ENCODE peak calls at places on chromosomes 2 and 18, in four cellular contexts. One of them, this sample, is unnamed.

GRCh38 chr18:50114448-50114847 is 80.5 kb downstream of the MYO5B start:
- DNase-seq in stomach: no peak
- DNase-seq in glutamatergic neuron: no peak
- DNase-seq in lung: no peak
- DNase-seq in this sample: no peak

GRCh38 chr2:236117396-236117795 is 50.8 kb downstream of the GBX2 start:
- DNase-seq in stomach: no peak
- DNase-seq in lung: no peak
- DNase-seq in glutamatergic neuron: no peak
- DNase-seq in this sample: no peak

GRCh38 chr2:1556776-1557466 is 143.7 kb downstream of the TPO start:
- DNase-seq in stomach: no peak
- DNase-seq in glutamatergic neuron: no peak
- DNase-seq in lung: no peak
- DNase-seq in this sample: no peak

GRCh38 chr2:99559075-99559662 is 69.4 kb upstream of the REV1 start:
- DNase-seq in stomach: peak; percentile 88
- DNase-seq in lung: peak; percentile 88
- DNase-seq in glutamatergic neuron: peak; percentile 94
- DNase-seq in this sample: peak; percentile 95

GRCh38 chr2:99573624-99574251 is 83.9 kb upstream of the REV1 start:
- DNase-seq in stomach: no peak
- DNase-seq in lung: no peak
- DNase-seq in glutamatergic neuron: no peak
- DNase-seq in this sample: no peak

GRCh38 chr2:166632616-166633015 is 138.6 kb upstream of the SCN7A start:
- DNase-seq in stomach: no peak
- DNase-seq in glutamatergic neuron: no peak
- DNase-seq in lung: no peak
- DNase-seq in this sample: peak; percentile 41

GRCh38 chr2:100703213-100703612 is 116.7 kb upstream of the NPAS2 start:
- DNase-seq in stomach: no peak
- DNase-seq in lung: no peak
- DNase-seq in glutamatergic neuron: no peak
- DNase-seq in this sample: peak; percentile 5

GRCh38 chr2:121502246-121502645 is 28.4 kb upstream of the RNU4ATAC start:
- DNase-seq in lung: no peak
- DNase-seq in glutamatergic neuron: no peak
- DNase-seq in stomach: no peak
- DNase-seq in this sample: no peak

GRCh38 chr2:9081750-9082149 is 78.3 kb upstream of the MBOAT2 start:
- DNase-seq in glutamatergic neuron: no peak
- DNase-seq in stomach: no peak
- DNase-seq in lung: no peak
- DNase-seq in this sample: no peak

GRCh38 chr2:108067820-108068405 is 81.6 kb downstream of the SLC5A7 start:
- DNase-seq in glutamatergic neuron: no peak
- DNase-seq in lung: no peak
- DNase-seq in stomach: no peak
- DNase-seq in this sample: no peak

GRCh38 chr2:108074150-108074549 is 87.8 kb downstream of the SLC5A7 start:
- DNase-seq in stomach: no peak
- DNase-seq in lung: no peak
- DNase-seq in glutamatergic neuron: peak; percentile 43
- DNase-seq in this sample: no peak

GRCh38 chr2:108074945-108075344 is 88.6 kb downstream of the SLC5A7 start:
- DNase-seq in stomach: no peak
- DNase-seq in lung: no peak
- DNase-seq in glutamatergic neuron: no peak
- DNase-seq in this sample: peak; percentile 76

GRCh38 chr2:108073425-108074072 is 87.2 kb downstream of the SLC5A7 start:
- DNase-seq in stomach: no peak
- DNase-seq in glutamatergic neuron: no peak
- DNase-seq in lung: no peak
- DNase-seq in this sample: no peak

GRCh38 chr2:108069515-108070310 is 83.4 kb downstream of the SLC5A7 start:
- DNase-seq in stomach: no peak
- DNase-seq in glutamatergic neuron: no peak
- DNase-seq in lung: no peak
- DNase-seq in this sample: peak; percentile 60
- TF ChIP-seq CTCF in stomach: no peak
- TF ChIP-seq CTCF in glutamatergic neuron: peak; percentile 38
- TF ChIP-seq CTCF in lung: no peak
- TF ChIP-seq CTCF in this sample: peak; percentile 75

DNA sequence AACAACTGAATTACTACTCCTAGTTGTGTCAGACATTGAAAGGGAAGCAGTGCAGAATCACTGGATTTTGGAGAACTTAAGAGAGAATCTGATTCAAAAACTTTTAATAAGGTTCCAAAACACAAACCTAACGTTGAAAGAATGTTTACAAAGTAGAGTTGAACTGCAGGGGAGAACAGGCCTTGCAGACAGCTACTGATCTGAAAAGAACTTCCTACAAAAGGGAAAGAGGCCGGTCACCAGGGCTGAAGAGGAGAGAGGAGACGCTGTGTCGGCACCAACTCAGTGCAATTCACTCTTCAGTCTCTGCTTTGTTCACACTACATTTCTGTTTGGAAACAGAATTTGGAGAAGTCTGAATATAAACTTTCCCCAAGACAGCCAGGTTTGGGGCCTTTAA is 124.0 kb downstream of the GAREM1 start:
- DNase-seq in glutamatergic neuron: no peak
- DNase-seq in stomach: no peak
- DNase-seq in lung: no peak
- DNase-seq in this sample: no peak
- TF ChIP-seq CTCF in glutamatergic neuron: no peak
- TF ChIP-seq CTCF in stomach: no peak
- TF ChIP-seq CTCF in lung: no peak
- TF ChIP-seq CTCF in this sample: no peak

GRCh38 chr2:78861546-78861945 is 164.0 kb upstream of the REG3G start:
- DNase-seq in stomach: no peak
- DNase-seq in glutamatergic neuron: no peak
- DNase-seq in lung: no peak
- DNase-seq in this sample: no peak
- TF ChIP-seq CTCF in stomach: no peak
- TF ChIP-seq CTCF in glutamatergic neuron: peak; percentile 85
- TF ChIP-seq CTCF in lung: no peak
- TF ChIP-seq CTCF in this sample: peak; percentile 80

GRCh38 chr2:240399419-240400318 is 35.8 kb upstream of the GPC1 start:
- DNase-seq in glutamatergic neuron: no peak
- DNase-seq in lung: no peak
- DNase-seq in stomach: peak; percentile 10
- DNase-seq in this sample: peak; percentile 27

GRCh38 chr2:240396623-240397541 is 38.6 kb upstream of the GPC1 start:
- DNase-seq in stomach: no peak
- DNase-seq in glutamatergic neuron: no peak
- DNase-seq in lung: no peak
- DNase-seq in this sample: peak; percentile 19

GRCh38 chr2:240397542-240397916 is 37.9 kb upstream of the GPC1 start:
- DNase-seq in glutamatergic neuron: no peak
- DNase-seq in stomach: no peak
- DNase-seq in lung: no peak
- DNase-seq in this sample: peak; percentile 18

GRCh38 chr2:240398711-240399267 is 36.7 kb upstream of the GPC1 start:
- DNase-seq in glutamatergic neuron: no peak
- DNase-seq in stomach: peak; percentile 17
- DNase-seq in lung: no peak
- DNase-seq in this sample: peak; percentile 34

GRCh38 chr2:240397924-240398611 is 37.4 kb upstream of the GPC1 start:
- DNase-seq in stomach: peak; percentile 19
- DNase-seq in glutamatergic neuron: no peak
- DNase-seq in lung: no peak
- DNase-seq in this sample: peak; percentile 41
- TF ChIP-seq CTCF in stomach: no peak
- TF ChIP-seq CTCF in glutamatergic neuron: no peak
- TF ChIP-seq CTCF in lung: no peak
- TF ChIP-seq CTCF in this sample: no peak

GRCh38 chr2:71484354-71484753 is 31.0 kb downstream of the DYSF start:
- DNase-seq in lung: no peak
- DNase-seq in stomach: no peak
- DNase-seq in glutamatergic neuron: no peak
- DNase-seq in this sample: no peak
- TF ChIP-seq CTCF in lung: no peak
- TF ChIP-seq CTCF in stomach: no peak
- TF ChIP-seq CTCF in glutamatergic neuron: no peak
- TF ChIP-seq CTCF in this sample: no peak

DNA sequence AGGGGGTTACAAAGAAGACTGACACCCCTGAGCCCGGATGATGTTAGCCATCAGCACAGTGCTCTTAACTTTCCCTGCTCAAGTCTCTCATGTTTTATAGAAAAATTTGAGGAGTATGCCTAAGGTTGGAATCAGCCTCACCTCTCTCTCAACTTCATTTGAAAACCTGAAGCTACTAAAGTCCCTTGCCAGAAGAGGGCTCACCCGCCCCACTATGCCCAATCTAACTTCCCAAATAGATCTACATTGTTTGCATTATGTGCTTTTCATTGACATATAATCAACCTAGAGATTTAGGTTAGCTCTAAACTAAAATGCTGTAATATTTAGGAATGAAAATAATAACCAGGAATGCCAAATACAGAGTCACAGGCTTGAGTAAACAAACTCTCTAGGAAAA is 305.4 kb downstream of the NCKAP5 start:
- DNase-seq in lung: no peak
- DNase-seq in stomach: no peak
- DNase-seq in glutamatergic neuron: no peak
- DNase-seq in this sample: peak; percentile 57
- TF ChIP-seq CTCF in lung: no peak
- TF ChIP-seq CTCF in stomach: no peak
- TF ChIP-seq CTCF in glutamatergic neuron: no peak
- TF ChIP-seq CTCF in this sample: peak; percentile 65

GRCh38 chr2:110876167-110876999 is 144.0 kb downstream of the ACOXL start:
- DNase-seq in stomach: no peak
- DNase-seq in lung: peak; percentile 15
- DNase-seq in glutamatergic neuron: no peak
- DNase-seq in this sample: peak; percentile 78
- TF ChIP-seq CTCF in stomach: no peak
- TF ChIP-seq CTCF in lung: no peak
- TF ChIP-seq CTCF in glutamatergic neuron: peak; percentile 47
- TF ChIP-seq CTCF in this sample: peak; percentile 78

DNA sequence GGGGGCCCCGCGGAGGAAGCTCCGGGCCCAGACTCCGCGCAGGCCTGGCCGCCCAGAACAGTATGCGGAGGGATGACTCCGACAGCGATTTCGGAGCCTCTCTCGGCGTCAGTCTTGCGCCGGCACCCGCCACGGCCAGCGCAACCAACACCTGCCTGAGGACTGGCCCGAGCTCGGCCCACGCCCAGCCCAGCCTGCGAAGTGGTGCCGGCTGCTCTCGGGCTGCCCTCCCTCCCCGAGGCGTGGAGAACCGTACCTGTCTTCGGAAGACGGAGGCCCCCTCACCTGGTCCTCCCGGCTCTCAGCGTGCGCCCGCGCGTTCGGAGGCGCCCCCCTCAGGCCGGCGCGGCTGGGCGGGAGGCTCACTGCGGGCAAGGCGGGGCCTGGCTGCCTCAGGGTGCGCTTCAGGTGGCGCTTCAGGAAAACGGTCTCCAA is at the start of gene M1AP:
- DNase-seq in lung: no peak
- DNase-seq in stomach: peak; percentile 28
- DNase-seq in glutamatergic neuron: peak; percentile 35
- DNase-seq in this sample: peak; percentile 89
- TF ChIP-seq CTCF in lung: no peak
- TF ChIP-seq CTCF in stomach: no peak
- TF ChIP-seq CTCF in glutamatergic neuron: no peak
- TF ChIP-seq CTCF in this sample: peak; percentile 73

GRCh38 chr2:21754164-21754788 is 630.5 kb downstream of the TDRD15 start:
- DNase-seq in lung: no peak
- DNase-seq in stomach: no peak
- DNase-seq in glutamatergic neuron: no peak
- DNase-seq in this sample: peak; percentile 69
- TF ChIP-seq CTCF in lung: no peak
- TF ChIP-seq CTCF in stomach: no peak
- TF ChIP-seq CTCF in glutamatergic neuron: no peak
- TF ChIP-seq CTCF in this sample: peak; percentile 81

GRCh38 chr2:206125914-206126313 is 33.3 kb downstream of the NDUFS1 start:
- DNase-seq in lung: no peak
- DNase-seq in stomach: no peak
- DNase-seq in glutamatergic neuron: no peak
- DNase-seq in this sample: no peak

DNA sequence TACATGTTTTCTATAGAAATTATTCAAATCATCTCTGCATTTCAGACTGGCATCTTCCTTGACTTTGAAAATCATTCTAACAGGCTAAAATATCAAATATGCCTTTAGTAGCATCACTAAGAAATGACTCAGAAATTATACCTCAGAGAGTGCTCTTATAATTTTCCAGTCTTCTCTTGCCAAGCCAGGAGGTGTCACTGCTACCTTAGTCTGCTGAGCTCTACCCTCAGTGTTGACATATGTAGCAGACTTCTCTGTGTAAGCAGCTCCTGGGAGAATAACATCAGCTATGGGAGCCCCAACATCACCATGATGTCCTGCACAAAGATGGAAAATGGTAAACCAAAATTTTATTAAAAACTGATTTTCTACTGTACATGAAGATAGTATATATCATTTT is 31.6 kb downstream of the NDUFS1 start:
- DNase-seq in lung: no peak
- DNase-seq in glutamatergic neuron: no peak
- DNase-seq in stomach: no peak
- DNase-seq in this sample: no peak
- TF ChIP-seq CTCF in lung: no peak
- TF ChIP-seq CTCF in glutamatergic neuron: no peak
- TF ChIP-seq CTCF in stomach: no peak
- TF ChIP-seq CTCF in this sample: peak; percentile 45

This sample was measured in endodermal cell.